ENCODE peak calls at places on chromosomes 2 and 18, in nine cellular contexts. W is astrocyte, M is H1, L is neuronal stem cell, H is Karpas-422, A is neural progenitor cell, J is HCT116, Q is PC-3, V is fibroblast of lung. U is an unnamed sample.

GRCh38 chr2:107088156-107088555 is 202.2 kb upstream of the ST6GAL2 start:
- DNase-seq in Q (peak), A (no peak), L (no peak), W (no peak), M (no peak), H (no peak), V (no peak), J (no peak), U (no peak)

GRCh38 chr2:128258218-128258617 is 60.5 kb downstream of the HS6ST1 start:
- DNase-seq in V (no peak), J (no peak), W (no peak), Q (no peak), A (no peak), H (no peak), M (no peak), L (no peak), U (no peak)

GRCh38 chr2:38158361-38159128 is 82.6 kb upstream of the CYP1B1 start:
- DNase-seq in A (no peak), M (no peak), L (no peak), V (no peak), W (no peak), Q (no peak), H (no peak), J (no peak), U (no peak)

GRCh38 chr2:109260116-109260855 is 131.3 kb downstream of the SH3RF3 start:
- DNase-seq in A (no peak), V (no peak), H (no peak), W (no peak), M (no peak), Q (no peak), J (no peak), L (no peak), U (no peak)

GRCh38 chr2:64374686-64375085 is 79.3 kb upstream of the LGALSL start:
- DNase-seq in W (no peak), J (no peak), H (no peak), V (no peak), L (no peak), Q (peak), A (no peak), M (no peak), U (no peak)

GRCh38 chr2:119683717-119684443 is 4.9 kb downstream of the TMEM177 start:
- DNase-seq in L (no peak), M (no peak), Q (no peak), A (no peak), J (no peak), V (peak), H (no peak), W (peak), U (no peak)

GRCh38 chr2:30336978-30337841 is 105.9 kb downstream of the LBH start:
- DNase-seq in Q (no peak), M (no peak), V (no peak), L (no peak), H (peak), J (no peak), A (no peak), W (peak), U (peak)

GRCh38 chr2:204533629-204534370 is 11.5 kb upstream of the PARD3B start:
- DNase-seq in W (peak), H (no peak), A (no peak), M (no peak), L (no peak), Q (peak), V (peak), J (no peak), U (no peak)

GRCh38 chr2:120629241-120629895 is 106.3 kb upstream of the GLI2 start:
- DNase-seq in L (no peak), Q (no peak), M (no peak), H (no peak), W (no peak), A (no peak), J (no peak), V (no peak), U (no peak)

GRCh38 chr18:78021196-78021595 is 771.5 kb downstream of the GALR1 start:
- DNase-seq in V (no peak), J (no peak), Q (no peak), W (no peak), L (no peak), H (peak), A (peak), M (no peak), U (no peak)

GRCh38 chr18:57837917-57838548 is 34.9 kb upstream of the ATP8B1 start:
- DNase-seq in Q (no peak), M (no peak), V (peak), H (no peak), W (peak), L (no peak), J (no peak), A (no peak), U (no peak)

GRCh38 chr2:240240017-240240416 is 99.6 kb upstream of the OTOS start:
- DNase-seq in M (no peak), V (no peak), W (no peak), H (no peak), J (no peak), A (no peak), Q (no peak), L (no peak), U (no peak)

GRCh38 chr2:178413472-178414265 is 37.3 kb downstream of the PRKRA start:
- DNase-seq in W (peak), V (peak), L (peak), J (peak), H (peak), A (peak), M (peak), Q (peak), U (no peak)

GRCh38 chr18:79388043-79388442 is 7.7 kb upstream of the NFATC1 start:
- DNase-seq in J (no peak), W (no peak), A (no peak), M (no peak), L (no peak), H (no peak), Q (no peak), V (no peak), U (no peak)

GRCh38 chr2:63627866-63628265 is 39.1 kb downstream of the MDH1 start:
- DNase-seq in H (no peak), J (no peak), V (no peak), W (no peak), L (no peak), Q (no peak), A (no peak), M (no peak), U (no peak)

GRCh38 chr18:22275706-22276333 is 106.4 kb downstream of the GATA6 start:
- DNase-seq in L (no peak), A (no peak), H (no peak), W (no peak), J (no peak), M (no peak), V (no peak), Q (no peak), U (no peak)

GRCh38 chr18:51398104-51398503 is 200.6 kb upstream of the MEX3C start:
- DNase-seq in H (no peak), J (no peak), V (no peak), W (no peak), A (no peak), M (no peak), Q (no peak), L (no peak), U (no peak)

GRCh38 chr2:226728996-226729395 is 70.6 kb downstream of the IRS1 start:
- DNase-seq in V (peak), Q (no peak), J (no peak), M (no peak), W (peak), A (no peak), L (no peak), H (no peak), U (no peak)

GRCh38 chr2:35504419-35504818 is 851.2 kb upstream of the CRIM1 start:
- DNase-seq in A (no peak), Q (no peak), V (no peak), M (no peak), L (no peak), W (no peak), J (no peak), H (no peak), U (no peak)

GRCh38 chr2:156329031-156329921 is 3.2 kb downstream of the NR4A2 start:
- DNase-seq in H (no peak), J (no peak), Q (no peak), M (peak), L (peak), A (peak), W (no peak), V (no peak), U (no peak)

GRCh38 chr2:138601438-138602165 is 100.0 kb downstream of the SPOPL start:
- DNase-seq in J (no peak), A (no peak), M (no peak), L (no peak), W (peak), Q (peak), H (no peak), V (peak), U (no peak)

GRCh38 chr18:55384551-55385275 is 203.3 kb downstream of the TCF4 start:
- DNase-seq in W (peak), V (peak), L (no peak), M (peak), Q (peak), A (peak), J (no peak), H (peak), U (peak)

GRCh38 chr18:24741961-24742738 is 281.7 kb downstream of the HRH4 start:
- DNase-seq in L (no peak), V (peak), J (no peak), A (no peak), Q (no peak), W (no peak), H (no peak), M (no peak), U (no peak)

GRCh38 chr2:178914259-178914849 is 107.1 kb upstream of the TTN start:
- DNase-seq in M (peak), L (peak), H (peak), W (peak), A (peak), Q (peak), J (peak), V (peak), U (peak)

GRCh38 chr2:170745263-170745662 is 24.9 kb upstream of the ERICH2 start:
- DNase-seq in A (no peak), L (no peak), M (no peak), H (no peak), W (no peak), V (no peak), Q (no peak), J (no peak), U (no peak)

GRCh38 chr2:31333527-31334183 is 80.9 kb downstream of the XDH start:
- DNase-seq in V (peak), W (peak), A (peak), J (peak), M (peak), L (peak), H (peak), Q (peak), U (peak)

GRCh38 chr2:105537466-105537865 is 138.6 kb upstream of the FHL2 start:
- DNase-seq in W (no peak), A (no peak), H (no peak), L (no peak), M (peak), J (no peak), Q (no peak), V (no peak), U (no peak)

GRCh38 chr18:27585602-27586173 is 400.6 kb upstream of the CHST9 start:
- DNase-seq in L (no peak), V (no peak), H (no peak), Q (no peak), J (no peak), W (no peak), A (peak), M (no peak), U (no peak)

GRCh38 chr2:222218786-222219185 is 80.0 kb downstream of the PAX3 start:
- DNase-seq in M (no peak), W (no peak), J (no peak), V (no peak), H (no peak), L (no peak), Q (no peak), A (no peak), U (no peak)

GRCh38 chr2:9211496-9211895 is 4.9 kb downstream of the ASAP2 start:
- DNase-seq in V (no peak), H (no peak), W (no peak), J (no peak), L (no peak), M (peak), Q (no peak), A (no peak), U (no peak)

GRCh38 chr2:128600606-128601297 is 282.1 kb upstream of the HS6ST1 start:
- DNase-seq in A (no peak), V (peak), Q (no peak), L (no peak), H (peak), M (no peak), J (no peak), W (peak), U (peak)

GRCh38 chr2:128594273-128594910 is 275.7 kb upstream of the HS6ST1 start:
- DNase-seq in J (no peak), A (no peak), W (no peak), Q (no peak), H (no peak), M (peak), L (no peak), V (no peak), U (no peak)

GRCh38 chr2:219615894-219616293 is 11.5 kb upstream of the SLC4A3 start:
- DNase-seq in H (no peak), V (no peak), M (no peak), W (no peak), J (no peak), A (no peak), Q (no peak), L (no peak), U (no peak)

GRCh38 chr2:79935771-79936657 is 368.5 kb downstream of the LRRTM1 start:
- DNase-seq in A (peak), L (peak), Q (peak), W (peak), J (no peak), M (no peak), H (peak), V (peak), U (peak)

GRCh38 chr2:5409925-5410360 is 282.2 kb upstream of the SOX11 start:
- DNase-seq in Q (no peak), W (no peak), H (no peak), V (no peak), L (peak), J (no peak), A (peak), M (peak), U (no peak)

GRCh38 chr2:175567435-175568061 is 386.0 kb upstream of the ATP5MC3 start:
- DNase-seq in W (no peak), J (no peak), A (no peak), H (no peak), M (no peak), L (no peak), V (no peak), Q (no peak), U (no peak)

GRCh38 chr18:3540805-3541548 is 91.0 kb downstream of the TGIF1 start:
- DNase-seq in V (no peak), A (no peak), J (no peak), L (no peak), H (no peak), W (no peak), Q (peak), M (no peak), U (no peak)

DNA sequence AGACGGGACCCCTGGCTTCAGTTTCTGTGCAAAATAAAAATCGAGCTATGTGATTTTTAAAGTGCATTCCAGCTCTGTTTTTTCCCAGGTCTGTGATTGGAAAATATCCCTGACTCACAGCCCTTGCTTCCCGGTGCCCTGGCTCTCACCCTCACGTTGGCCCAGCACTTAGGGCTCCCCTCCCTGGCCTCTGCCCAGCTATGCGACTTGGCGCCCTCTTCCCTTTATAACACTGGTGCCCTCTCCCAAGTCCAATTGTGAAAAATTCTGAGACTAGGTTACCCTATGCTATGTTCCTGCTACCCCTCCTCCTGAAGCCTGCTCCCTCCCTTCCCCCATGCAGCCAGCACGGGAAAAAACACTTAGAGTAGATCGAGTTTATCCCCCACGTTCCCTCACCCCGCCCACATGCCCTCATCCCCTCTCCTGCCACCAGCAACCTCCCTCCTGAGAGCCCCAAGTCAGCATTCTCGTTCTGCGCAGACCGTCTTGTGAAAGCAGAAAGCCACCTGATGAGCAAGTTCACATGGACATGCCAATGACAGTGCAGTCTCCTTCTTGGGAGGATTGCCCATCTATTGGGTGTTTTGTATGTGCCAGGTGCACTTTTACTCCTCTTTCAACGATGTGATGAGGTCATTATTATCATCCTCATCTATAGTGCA is 228.8 kb downstream of the VAPA start:
- DNase-seq in J (no peak), W (peak), H (no peak), Q (peak), V (peak), M (peak), A (no peak), L (no peak), U (no peak)
- H2AFZ ChIP-seq in J (no peak), W (no peak), H (no peak), Q (no peak), V (no peak), M (no peak), A (no peak), L (no peak), U (no peak)

GRCh38 chr2:149089068-149089467 is 50.6 kb downstream of the LYPD6B start:
- DNase-seq in W (no peak), H (no peak), L (no peak), V (no peak), J (no peak), Q (no peak), A (no peak), M (no peak), U (no peak)
- H2AFZ ChIP-seq in W (no peak), H (no peak), L (no peak), V (no peak), J (no peak), Q (no peak), A (no peak), M (no peak), U (no peak)

GRCh38 chr2:27494944-27495554 is at the start of gene FNDC4:
- DNase-seq in M (peak), J (no peak), L (peak), V (peak), H (no peak), Q (peak), A (peak), W (no peak), U (no peak)
- H2AFZ ChIP-seq in M (peak), J (peak), L (peak), V (peak), H (no peak), Q (peak), A (peak), W (peak), U (no peak)

GRCh38 chr2:42858140-42859005 is 66.0 kb upstream of the HAAO start:
- DNase-seq in J (no peak), V (no peak), W (no peak), H (no peak), Q (no peak), A (peak), M (no peak), L (no peak), U (no peak)
- H2AFZ ChIP-seq in J (peak), V (no peak), W (no peak), H (no peak), Q (no peak), A (no peak), M (no peak), L (no peak), U (no peak)

DNA sequence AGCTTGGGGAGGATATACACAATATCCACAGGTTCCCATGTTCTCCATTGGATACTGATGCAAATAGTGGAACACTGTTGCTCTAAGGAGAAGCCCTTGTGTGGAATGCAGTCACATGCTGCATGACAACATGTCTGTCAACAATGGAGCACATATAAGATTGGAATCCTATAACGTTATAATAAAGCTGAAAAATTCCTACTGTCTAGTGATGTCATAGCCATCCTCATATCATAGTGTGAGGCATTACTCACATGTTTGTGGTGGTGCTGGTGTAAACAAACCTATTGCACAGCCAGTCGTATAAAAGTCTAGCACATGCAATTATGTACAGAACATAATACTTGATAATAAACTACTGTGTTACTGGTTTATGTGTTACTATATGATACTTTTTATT is 394.7 kb downstream of the FBXO15 start:
- DNase-seq in A (no peak), Q (no peak), W (peak), H (no peak), M (no peak), V (peak), L (no peak), J (no peak), U (no peak)
- H2AFZ ChIP-seq in A (no peak), Q (no peak), W (peak), H (no peak), M (no peak), V (no peak), L (no peak), J (no peak), U (no peak)

GRCh38 chr2:197498937-197499593 is 575 bp downstream of the HSPD1 start:
- DNase-seq in V (peak), M (peak), H (peak), J (no peak), L (peak), A (peak), W (peak), Q (peak), U (peak)
- H2AFZ ChIP-seq in V (peak), M (no peak), H (no peak), J (no peak), L (peak), A (no peak), W (peak), Q (no peak), U (no peak)